ENCODE peak calls at places on chromosome 19, in five cellular contexts. S is bronchial epithelial cell, A is AG10803, K is PC-3, I is fibroblast of lung. R is an unnamed sample.

GRCh38 chr19:17497149-17497798 is 14.2 kb upstream of the PGLS start:
- DNase-seq in K (no peak), A (no peak), S (no peak), I (no peak), R (no peak)

GRCh38 chr19:5632241-5632612 is 9.3 kb downstream of the SAFB start:
- DNase-seq in S (no peak), I (no peak), A (no peak), K (no peak), R (no peak)

GRCh38 chr19:17948967-17949930 is 16.4 kb downstream of the CCDC124 start:
- DNase-seq in S (no peak), A (no peak), I (no peak), K (no peak), R (no peak)

GRCh38 chr19:23255700-23256099 is 5.5 kb upstream of the ZNF724 start:
- DNase-seq in K (no peak), I (no peak), A (no peak), S (no peak), R (no peak)

GRCh38 chr19:16825312-16826168 is 3.7 kb upstream of the SIN3B start:
- DNase-seq in I (peak), A (no peak), S (peak), K (no peak), R (no peak)

GRCh38 chr19:15227261-15227660 is 5.0 kb downstream of the EPHX3 start:
- DNase-seq in K (no peak), A (no peak), I (no peak), S (no peak), R (no peak)

GRCh38 chr19:17616961-17617806 is 61.7 kb downstream of the COLGALT1 start:
- DNase-seq in S (peak), I (no peak), K (no peak), A (no peak), R (no peak)

GRCh38 chr19:3785464-3785937 is 680 bp downstream of the MATK start:
- DNase-seq in S (no peak), A (no peak), I (no peak), K (no peak), R (no peak)

GRCh38 chr19:29645491-29645867 is 19.8 kb upstream of the PLEKHF1 start:
- DNase-seq in A (no peak), S (no peak), I (no peak), K (no peak), R (no peak)

GRCh38 chr19:42942187-42942789 is 5.3 kb upstream of the PSG7 start:
- DNase-seq in K (peak), A (peak), I (no peak), S (peak), R (no peak)

GRCh38 chr19:48859711-48860572 is 8.5 kb downstream of the PLEKHA4 start:
- DNase-seq in I (no peak), S (no peak), K (peak), A (no peak), R (no peak)

GRCh38 chr19:51368366-51369282 is at the start of gene CLDND2:
- DNase-seq in A (no peak), S (no peak), K (no peak), I (no peak), R (no peak)

GRCh38 chr19:31674503-31675186 is 325.4 kb upstream of the TSHZ3 start:
- DNase-seq in K (no peak), I (peak), S (no peak), A (peak), R (no peak)

GRCh38 chr19:4831351-4832340 is at the start of gene TICAM1:
- DNase-seq in S (peak), K (peak), A (peak), I (peak), R (no peak)

GRCh38 chr19:18156841-18157464 is 4.0 kb downstream of the PIK3R2 start:
- DNase-seq in S (peak), I (peak), A (peak), K (peak), R (no peak)

GRCh38 chr19:23779645-23780044 is 21.0 kb upstream of the ZNF681 start:
- DNase-seq in A (no peak), I (no peak), K (no peak), S (no peak), R (no peak)

GRCh38 chr19:17842663-17843313 is 5.0 kb downstream of the JAK3 start:
- DNase-seq in A (no peak), K (no peak), S (no peak), I (no peak), R (no peak)

GRCh38 chr19:38805180-38805579 is 7.6 kb downstream of the LGALS4 start:
- DNase-seq in K (peak), I (no peak), S (peak), A (no peak), R (no peak)

GRCh38 chr19:29263305-29264080 is 50.5 kb upstream of the UQCRFS1 start:
- DNase-seq in I (no peak), S (no peak), K (peak), A (peak), R (peak)

GRCh38 chr19:57363734-57364181 is 407 bp downstream of the TRAPPC2B start:
- DNase-seq in S (no peak), A (peak), I (peak), K (no peak), R (no peak)

GRCh38 chr19:48284891-48285290 is 15.0 kb downstream of the ZNF114 start:
- DNase-seq in I (peak), A (no peak), K (no peak), S (no peak), R (no peak)

GRCh38 chr19:41995959-41996797 is 2.1 kb upstream of the ATP1A3 start:
- DNase-seq in A (no peak), S (no peak), I (no peak), K (no peak), R (no peak)

GRCh38 chr19:6187374-6187773 is 51.9 kb downstream of the ACSBG2 start:
- DNase-seq in S (no peak), I (no peak), A (no peak), K (no peak), R (no peak)

GRCh38 chr19:51141181-51141580 is 920 bp upstream of the SIGLEC7 start:
- DNase-seq in S (no peak), K (no peak), I (no peak), A (no peak), R (no peak)

GRCh38 chr19:35056513-35057063 is 15.1 kb downstream of the HPN start:
- DNase-seq in S (no peak), K (no peak), I (no peak), A (no peak), R (no peak)

GRCh38 chr19:3075605-3076431 is 13.5 kb upstream of the TLE5 start:
- DNase-seq in S (no peak), K (peak), I (no peak), A (no peak), R (peak)

GRCh38 chr19:37719927-37720265 is 335 bp upstream of the ZNF607 start:
- DNase-seq in I (no peak), K (no peak), S (no peak), A (no peak), R (no peak)
- TF ChIP-seq CTCF in I (no peak), K (no peak), S (no peak), A (no peak), R (no peak)

GRCh38 chr19:55459551-55459949 is 1.9 kb downstream of the ISOC2 start:
- DNase-seq in S (no peak), K (no peak), A (no peak), I (no peak), R (no peak)

GRCh38 chr19:55461259-55461973 is at the start of gene ISOC2:
- DNase-seq in A (peak), K (peak), I (peak), S (peak), R (peak)

GRCh38 chr19:55459950-55460657 is 1.3 kb downstream of the ISOC2 start:
- DNase-seq in S (no peak), A (no peak), I (peak), K (no peak), R (no peak)

GRCh38 chr19:55461974-55462628 is 659 bp upstream of the ISOC2 start:
- DNase-seq in A (no peak), K (peak), S (peak), I (peak), R (no peak)

DNA sequence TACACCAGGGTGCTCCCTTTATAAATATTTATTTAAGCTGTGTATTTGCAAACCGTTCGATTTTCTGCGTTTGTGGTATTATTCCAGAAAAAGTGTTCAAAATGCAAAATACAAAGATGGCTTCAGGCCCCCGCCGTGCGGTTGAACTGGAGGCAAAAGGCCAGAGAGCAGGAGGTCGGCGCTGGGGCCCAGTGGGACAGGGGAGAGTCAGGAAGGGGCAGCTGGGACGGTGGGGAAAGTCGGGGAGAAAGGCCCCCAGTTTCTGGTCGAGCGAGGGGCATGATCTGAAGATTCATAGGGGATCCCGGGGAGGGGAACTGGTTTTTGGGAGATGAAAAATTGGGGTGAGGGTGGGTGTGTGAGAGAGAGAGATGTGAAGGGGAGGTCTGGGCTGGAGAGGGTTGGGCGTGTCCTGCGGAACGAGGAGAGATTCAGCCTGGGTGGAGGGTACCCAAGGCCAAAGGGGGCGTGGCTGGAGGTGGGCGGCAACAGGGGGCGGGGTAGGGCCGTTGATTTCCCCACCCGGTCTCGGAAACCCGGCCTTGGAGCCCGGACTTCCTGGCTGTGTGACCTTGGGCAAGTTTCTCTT is 678 bp downstream of the ISOC2 start:
- DNase-seq in I (peak), A (peak), S (peak), K (peak), R (peak)
- TF ChIP-seq CTCF in I (no peak), A (no peak), S (no peak), K (no peak), R (no peak)

GRCh38 chr19:13100871-13101589 is 1.6 kb downstream of the LYL1 start:
- DNase-seq in I (no peak), S (no peak), K (peak), A (no peak), R (no peak)
- TF ChIP-seq CTCF in I (no peak), S (peak), K (peak), A (peak), R (peak)

GRCh38 chr19:45200614-45201013 is 22.0 kb downstream of the BLOC1S3 start:
- DNase-seq in I (peak), A (peak), K (no peak), S (peak), R (no peak)
- TF ChIP-seq CTCF in I (peak), A (peak), K (peak), S (peak), R (peak)

GRCh38 chr19:50046649-50047503 is 21.1 kb downstream of the ZNF473 start:
- DNase-seq in A (peak), I (no peak), S (no peak), K (peak), R (no peak)
- TF ChIP-seq CTCF in A (peak), I (peak), S (peak), K (peak), R (peak)

DNA sequence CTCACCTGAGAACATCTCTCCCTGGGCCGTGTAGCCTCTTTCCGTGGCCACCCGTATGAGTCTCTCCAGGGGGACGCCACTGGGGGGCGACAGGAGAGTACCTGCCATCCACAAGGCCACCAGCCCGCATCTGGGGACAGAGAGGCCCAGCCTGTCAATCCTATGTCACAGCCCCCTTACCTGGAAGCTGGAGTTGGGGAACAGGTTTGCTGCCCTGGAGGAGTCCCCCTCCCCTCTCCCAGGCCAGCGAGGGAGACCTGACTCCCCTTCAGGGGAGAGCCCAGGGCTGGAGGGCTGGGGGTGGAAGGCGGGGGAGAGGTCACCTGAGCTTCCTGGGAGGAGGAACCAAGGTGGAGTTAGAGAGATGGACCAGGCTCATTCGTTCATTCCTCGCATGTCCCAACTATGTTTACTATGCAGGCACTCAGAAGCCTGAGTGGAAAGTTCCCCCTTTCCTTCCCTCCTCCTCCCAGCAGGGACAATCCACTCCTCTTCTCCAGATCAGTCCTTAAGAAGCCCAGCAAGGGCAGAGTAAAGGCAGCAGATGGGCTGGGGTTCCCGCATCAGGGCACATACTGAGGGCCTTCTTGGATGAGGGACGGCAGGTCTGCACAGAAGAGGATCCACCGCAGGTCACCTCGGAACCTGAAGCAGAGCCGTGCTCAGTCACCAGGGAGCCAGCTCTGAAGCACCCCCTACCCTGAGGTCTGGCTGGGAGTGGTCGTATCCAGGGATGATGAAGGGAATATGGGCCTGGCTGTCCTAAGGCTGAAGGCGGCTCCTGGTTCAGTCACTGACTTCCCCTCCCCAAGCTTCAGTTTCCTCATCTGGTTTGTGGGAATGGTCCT is 5.5 kb downstream of the ACTMAP start:
- DNase-seq in K (no peak), I (no peak), A (peak), S (no peak), R (no peak)
- TF ChIP-seq CTCF in K (no peak), I (no peak), A (no peak), S (peak), R (peak)

GRCh38 chr19:10835089-10835753 is 791 bp downstream of the TMED1 start:
- DNase-seq in K (peak), S (peak), A (no peak), I (no peak), R (no peak)

GRCh38 chr19:10832659-10833296 is 3.2 kb downstream of the TMED1 start:
- DNase-seq in K (no peak), I (no peak), A (no peak), S (no peak), R (no peak)

GRCh38 chr19:10836478-10837325 is 690 bp upstream of the TMED1 start:
- DNase-seq in I (peak), A (peak), K (no peak), S (no peak), R (no peak)

GRCh38 chr19:10838377-10838776 is 2.4 kb upstream of the TMED1 start:
- DNase-seq in I (no peak), A (no peak), S (no peak), K (no peak), R (no peak)

GRCh38 chr19:10835754-10836477 is at the start of gene TMED1:
- DNase-seq in I (peak), A (peak), S (peak), K (peak), R (peak)
- TF ChIP-seq CTCF in I (peak), A (peak), S (peak), K (peak), R (peak)

R was measured in progenitor cell of endocrine pancreas.